ENCODE peak calls at places on chromosomes 16 and 17, in eight cellular contexts. One of them, this sample, is unnamed.

GRCh38 chr16:2082171-2082982 is 34.6 kb downstream of the TSC2 start:
- DNase-seq in thyroid gland: peak
- DNase-seq in stimulated activated CD4-positive, alpha-beta T cell treated with anti-CD3 and anti-CD28 coated beads, Interleukin-15, amount 100 ng/mL, for 24 hours: no peak
- DNase-seq in heart left ventricle: peak
- DNase-seq in RWPE1: peak
- DNase-seq in GF-D8: no peak
- DNase-seq in activated CD4-positive, alpha-beta T cell treated with anti-CD3 and anti-CD28 coated beads for 48 hours: no peak
- DNase-seq in SHP77 treated with DMSO at 0.1 percent for 48 hours: no peak
- DNase-seq in this sample: no peak

GRCh38 chr16:76428858-76429257 is 151.7 kb downstream of the CNTNAP4 start:
- DNase-seq in stimulated activated CD4-positive, alpha-beta T cell treated with anti-CD3 and anti-CD28 coated beads, Interleukin-15, amount 100 ng/mL, for 24 hours: no peak
- DNase-seq in SHP77 treated with DMSO at 0.1 percent for 48 hours: peak
- DNase-seq in GF-D8: no peak
- DNase-seq in activated CD4-positive, alpha-beta T cell treated with anti-CD3 and anti-CD28 coated beads for 48 hours: no peak
- DNase-seq in RWPE1: no peak
- DNase-seq in thyroid gland: no peak
- DNase-seq in heart left ventricle: no peak
- DNase-seq in this sample: no peak

GRCh38 chr16:82753821-82754220 is 127.1 kb downstream of the CDH13 start:
- DNase-seq in SHP77 treated with DMSO at 0.1 percent for 48 hours: no peak
- DNase-seq in stimulated activated CD4-positive, alpha-beta T cell treated with anti-CD3 and anti-CD28 coated beads, Interleukin-15, amount 100 ng/mL, for 24 hours: no peak
- DNase-seq in heart left ventricle: no peak
- DNase-seq in thyroid gland: no peak
- DNase-seq in activated CD4-positive, alpha-beta T cell treated with anti-CD3 and anti-CD28 coated beads for 48 hours: no peak
- DNase-seq in GF-D8: no peak
- DNase-seq in RWPE1: no peak
- DNase-seq in this sample: no peak

GRCh38 chr17:50943575-50943933 is 77.4 kb upstream of the TOB1 start:
- DNase-seq in SHP77 treated with DMSO at 0.1 percent for 48 hours: no peak
- DNase-seq in GF-D8: no peak
- DNase-seq in RWPE1: no peak
- DNase-seq in heart left ventricle: no peak
- DNase-seq in activated CD4-positive, alpha-beta T cell treated with anti-CD3 and anti-CD28 coated beads for 48 hours: no peak
- DNase-seq in stimulated activated CD4-positive, alpha-beta T cell treated with anti-CD3 and anti-CD28 coated beads, Interleukin-15, amount 100 ng/mL, for 24 hours: peak
- DNase-seq in thyroid gland: no peak
- DNase-seq in this sample: peak

GRCh38 chr17:82400830-82401229 is 17.3 kb upstream of the HEXD start:
- DNase-seq in GF-D8: peak
- DNase-seq in stimulated activated CD4-positive, alpha-beta T cell treated with anti-CD3 and anti-CD28 coated beads, Interleukin-15, amount 100 ng/mL, for 24 hours: peak
- DNase-seq in thyroid gland: no peak
- DNase-seq in heart left ventricle: peak
- DNase-seq in activated CD4-positive, alpha-beta T cell treated with anti-CD3 and anti-CD28 coated beads for 48 hours: peak
- DNase-seq in SHP77 treated with DMSO at 0.1 percent for 48 hours: no peak
- DNase-seq in RWPE1: no peak
- DNase-seq in this sample: no peak

GRCh38 chr17:29933379-29933778 is 3.4 kb upstream of the SSH2 start:
- DNase-seq in RWPE1: no peak
- DNase-seq in stimulated activated CD4-positive, alpha-beta T cell treated with anti-CD3 and anti-CD28 coated beads, Interleukin-15, amount 100 ng/mL, for 24 hours: no peak
- DNase-seq in heart left ventricle: no peak
- DNase-seq in SHP77 treated with DMSO at 0.1 percent for 48 hours: peak
- DNase-seq in activated CD4-positive, alpha-beta T cell treated with anti-CD3 and anti-CD28 coated beads for 48 hours: no peak
- DNase-seq in GF-D8: no peak
- DNase-seq in thyroid gland: no peak
- DNase-seq in this sample: peak

GRCh38 chr17:20266806-20267458 is 200.4 kb downstream of the LGALS9B start:
- DNase-seq in SHP77 treated with DMSO at 0.1 percent for 48 hours: no peak
- DNase-seq in GF-D8: no peak
- DNase-seq in stimulated activated CD4-positive, alpha-beta T cell treated with anti-CD3 and anti-CD28 coated beads, Interleukin-15, amount 100 ng/mL, for 24 hours: no peak
- DNase-seq in heart left ventricle: no peak
- DNase-seq in activated CD4-positive, alpha-beta T cell treated with anti-CD3 and anti-CD28 coated beads for 48 hours: no peak
- DNase-seq in thyroid gland: no peak
- DNase-seq in RWPE1: peak
- DNase-seq in this sample: peak

GRCh38 chr16:53817117-53817516 is 113.2 kb downstream of the FTO start:
- DNase-seq in activated CD4-positive, alpha-beta T cell treated with anti-CD3 and anti-CD28 coated beads for 48 hours: no peak
- DNase-seq in SHP77 treated with DMSO at 0.1 percent for 48 hours: no peak
- DNase-seq in RWPE1: peak
- DNase-seq in heart left ventricle: peak
- DNase-seq in GF-D8: no peak
- DNase-seq in stimulated activated CD4-positive, alpha-beta T cell treated with anti-CD3 and anti-CD28 coated beads, Interleukin-15, amount 100 ng/mL, for 24 hours: no peak
- DNase-seq in thyroid gland: no peak
- DNase-seq in this sample: no peak

GRCh38 chr17:36993227-36993626 is 44.5 kb downstream of the AATF start:
- DNase-seq in stimulated activated CD4-positive, alpha-beta T cell treated with anti-CD3 and anti-CD28 coated beads, Interleukin-15, amount 100 ng/mL, for 24 hours: no peak
- DNase-seq in heart left ventricle: no peak
- DNase-seq in SHP77 treated with DMSO at 0.1 percent for 48 hours: no peak
- DNase-seq in RWPE1: no peak
- DNase-seq in GF-D8: no peak
- DNase-seq in activated CD4-positive, alpha-beta T cell treated with anti-CD3 and anti-CD28 coated beads for 48 hours: no peak
- DNase-seq in thyroid gland: no peak
- DNase-seq in this sample: no peak

GRCh38 chr16:82834156-82834758 is 207.5 kb downstream of the CDH13 start:
- DNase-seq in stimulated activated CD4-positive, alpha-beta T cell treated with anti-CD3 and anti-CD28 coated beads, Interleukin-15, amount 100 ng/mL, for 24 hours: no peak
- DNase-seq in heart left ventricle: no peak
- DNase-seq in GF-D8: no peak
- DNase-seq in thyroid gland: no peak
- DNase-seq in SHP77 treated with DMSO at 0.1 percent for 48 hours: no peak
- DNase-seq in activated CD4-positive, alpha-beta T cell treated with anti-CD3 and anti-CD28 coated beads for 48 hours: no peak
- DNase-seq in RWPE1: no peak
- DNase-seq in this sample: no peak

GRCh38 chr17:73957564-73957963 is 245.9 kb upstream of the RPL38 start:
- DNase-seq in SHP77 treated with DMSO at 0.1 percent for 48 hours: no peak
- DNase-seq in GF-D8: no peak
- DNase-seq in stimulated activated CD4-positive, alpha-beta T cell treated with anti-CD3 and anti-CD28 coated beads, Interleukin-15, amount 100 ng/mL, for 24 hours: no peak
- DNase-seq in activated CD4-positive, alpha-beta T cell treated with anti-CD3 and anti-CD28 coated beads for 48 hours: no peak
- DNase-seq in thyroid gland: no peak
- DNase-seq in heart left ventricle: no peak
- DNase-seq in RWPE1: no peak
- DNase-seq in this sample: peak

GRCh38 chr16:1494129-1494640 is 1.0 kb downstream of the TELO2 start:
- DNase-seq in RWPE1: peak
- DNase-seq in GF-D8: no peak
- DNase-seq in activated CD4-positive, alpha-beta T cell treated with anti-CD3 and anti-CD28 coated beads for 48 hours: no peak
- DNase-seq in SHP77 treated with DMSO at 0.1 percent for 48 hours: no peak
- DNase-seq in thyroid gland: peak
- DNase-seq in heart left ventricle: peak
- DNase-seq in stimulated activated CD4-positive, alpha-beta T cell treated with anti-CD3 and anti-CD28 coated beads, Interleukin-15, amount 100 ng/mL, for 24 hours: no peak
- DNase-seq in this sample: peak

GRCh38 chr17:27266228-27266627 is 27.7 kb upstream of the WSB1 start:
- DNase-seq in SHP77 treated with DMSO at 0.1 percent for 48 hours: no peak
- DNase-seq in thyroid gland: no peak
- DNase-seq in heart left ventricle: no peak
- DNase-seq in activated CD4-positive, alpha-beta T cell treated with anti-CD3 and anti-CD28 coated beads for 48 hours: no peak
- DNase-seq in stimulated activated CD4-positive, alpha-beta T cell treated with anti-CD3 and anti-CD28 coated beads, Interleukin-15, amount 100 ng/mL, for 24 hours: no peak
- DNase-seq in RWPE1: no peak
- DNase-seq in GF-D8: no peak
- DNase-seq in this sample: no peak

GRCh38 chr17:57968456-57968855 is 13.2 kb upstream of the CUEDC1 start:
- DNase-seq in SHP77 treated with DMSO at 0.1 percent for 48 hours: no peak
- DNase-seq in stimulated activated CD4-positive, alpha-beta T cell treated with anti-CD3 and anti-CD28 coated beads, Interleukin-15, amount 100 ng/mL, for 24 hours: no peak
- DNase-seq in heart left ventricle: no peak
- DNase-seq in thyroid gland: no peak
- DNase-seq in activated CD4-positive, alpha-beta T cell treated with anti-CD3 and anti-CD28 coated beads for 48 hours: no peak
- DNase-seq in RWPE1: no peak
- DNase-seq in GF-D8: no peak
- DNase-seq in this sample: peak